ENCODE peak calls at places on chromosomes 11 and 22, in nine cellular contexts. O is mesendoderm; N is neural progenitor cell; T is neuronal stem cell; U is endothelial cell of umbilical vein; Q is CD4-positive, CD25-positive, alpha-beta regulatory T cell; F is tibial nerve; G is HCT116; J is H7. I is an unnamed sample.

GRCh38 chr11:128157423-128158298 is 429.7 kb downstream of the ETS1 start:
- DNase-seq in O (peak), N (peak), T (peak), U (peak), Q (peak), F (no peak), G (peak), J (peak), I (peak)

GRCh38 chr11:3037041-3037944 is 19.9 kb downstream of the CARS1 start:
- DNase-seq in O (peak), N (peak), T (peak), U (peak), Q (peak), F (peak), G (peak), J (peak), I (peak)

GRCh38 chr11:36455658-36456111 is 54.4 kb downstream of the TRAF6 start:
- DNase-seq in O (peak), N (peak), T (peak), U (peak), Q (no peak), F (peak), G (no peak), J (peak), I (peak)

GRCh38 chr11:120805960-120806555 is 217.8 kb upstream of the TBCEL start:
- DNase-seq in O (no peak), N (no peak), T (no peak), U (no peak), Q (no peak), F (no peak), G (no peak), J (no peak), I (no peak)

GRCh38 chr11:129192150-129192549 is at the start of gene ARHGAP32:
- DNase-seq in O (peak), N (no peak), T (no peak), U (no peak), Q (no peak), F (no peak), G (no peak), J (no peak), I (peak)

GRCh38 chr22:19879651-19879995 is 24.9 kb upstream of the GNB1L start:
- DNase-seq in O (no peak), N (no peak), T (no peak), U (no peak), Q (no peak), F (peak), G (no peak), J (peak), I (peak)

GRCh38 chr22:17398159-17398558 is 28.9 kb downstream of the CECR2 start:
- DNase-seq in O (no peak), N (no peak), T (no peak), U (no peak), Q (no peak), F (no peak), G (no peak), J (no peak), I (no peak)

GRCh38 chr11:76654310-76654851 is 16.2 kb downstream of the LRRC32 start:
- DNase-seq in O (peak), N (no peak), T (no peak), U (no peak), Q (no peak), F (peak), G (no peak), J (no peak), I (peak)

GRCh38 chr11:4074266-4074665 is 20.3 kb upstream of the RRM1 start:
- DNase-seq in O (no peak), N (no peak), T (no peak), U (no peak), Q (no peak), F (no peak), G (no peak), J (no peak), I (peak)

GRCh38 chr11:57358543-57358961 is 20.4 kb downstream of the P2RX3 start:
- DNase-seq in O (no peak), N (no peak), T (no peak), U (no peak), Q (no peak), F (no peak), G (no peak), J (no peak), I (no peak)

GRCh38 chr11:61384271-61385242 is 7.8 kb upstream of the TMEM216 start:
- DNase-seq in O (peak), N (peak), T (no peak), U (peak), Q (no peak), F (no peak), G (no peak), J (peak), I (peak)

GRCh38 chr11:120182790-120183491 is 27.9 kb upstream of the OAF start:
- DNase-seq in O (peak), N (no peak), T (no peak), U (no peak), Q (no peak), F (no peak), G (no peak), J (peak), I (peak)

GRCh38 chr11:6251120-6251733 is 8.4 kb upstream of the CCKBR start:
- DNase-seq in O (peak), N (peak), T (peak), U (peak), Q (peak), F (peak), G (peak), J (peak), I (peak)

GRCh38 chr11:72975778-72976520 is 161.7 kb downstream of the ATG16L2 start:
- DNase-seq in O (no peak), N (no peak), T (no peak), U (no peak), Q (no peak), F (no peak), G (no peak), J (no peak), I (no peak)

GRCh38 chr11:117822031-117822521 is 2.5 kb downstream of the FXYD2 start:
- DNase-seq in O (peak), N (peak), T (no peak), U (no peak), Q (no peak), F (no peak), G (no peak), J (peak), I (peak)

GRCh38 chr11:19962795-19963163 is 197.5 kb downstream of the DBX1 start:
- DNase-seq in O (no peak), N (no peak), T (no peak), U (no peak), Q (no peak), F (no peak), G (no peak), J (no peak), I (no peak)

GRCh38 chr11:130315354-130315970 is 745 bp upstream of the ZBTB44 start:
- DNase-seq in O (peak), N (peak), T (no peak), U (no peak), Q (peak), F (no peak), G (no peak), J (peak), I (peak)

GRCh38 chr11:94835571-94835970 is 67.4 kb downstream of the AMOTL1 start:
- DNase-seq in O (no peak), N (no peak), T (no peak), U (peak), Q (no peak), F (no peak), G (no peak), J (no peak), I (no peak)

GRCh38 chr11:60265373-60266214 is 14.9 kb upstream of the MS4A4A start:
- DNase-seq in O (peak), N (peak), T (peak), U (peak), Q (no peak), F (no peak), G (peak), J (peak), I (no peak)

GRCh38 chr22:22164541-22165272 is 79.9 kb upstream of the VPREB1 start:
- DNase-seq in O (peak), N (peak), T (no peak), U (no peak), Q (no peak), F (no peak), G (no peak), J (peak), I (no peak)

GRCh38 chr11:36454991-36455611 is 55.0 kb downstream of the TRAF6 start:
- DNase-seq in O (no peak), N (peak), T (peak), U (no peak), Q (no peak), F (no peak), G (no peak), J (peak), I (peak)

GRCh38 chr11:8267831-8268529 is 4.3 kb upstream of the LMO1 start:
- DNase-seq in O (no peak), N (peak), T (no peak), U (no peak), Q (no peak), F (no peak), G (no peak), J (peak), I (peak)

GRCh38 chr22:32475428-32476010 is 908 bp downstream of the FBXO7 start:
- DNase-seq in O (peak), N (peak), T (peak), U (peak), Q (no peak), F (no peak), G (peak), J (peak), I (peak)

GRCh38 chr22:35409783-35410662 is 10.1 kb downstream of the MCM5 start:
- DNase-seq in O (no peak), N (no peak), T (no peak), U (no peak), Q (no peak), F (no peak), G (no peak), J (no peak), I (no peak)

GRCh38 chr11:116502641-116503061 is 270.1 kb downstream of the BUD13 start:
- DNase-seq in O (no peak), N (no peak), T (no peak), U (no peak), Q (no peak), F (no peak), G (no peak), J (no peak), I (no peak)

GRCh38 chr22:39353346-39353745 is 3.6 kb downstream of the SYNGR1 start:
- DNase-seq in O (no peak), N (no peak), T (no peak), U (no peak), Q (no peak), F (no peak), G (no peak), J (no peak), I (no peak)

GRCh38 chr11:119361056-119361787 is 14.7 kb upstream of the MFRP start:
- DNase-seq in O (peak), N (peak), T (peak), U (no peak), Q (no peak), F (no peak), G (peak), J (peak), I (peak)

GRCh38 chr22:37752189-37753061 is 55.3 kb upstream of the GCAT start:
- DNase-seq in O (peak), N (peak), T (peak), U (peak), Q (no peak), F (peak), G (peak), J (no peak), I (peak)

GRCh38 chr22:50520826-50521453 is 4.5 kb downstream of the SCO2 start:
- DNase-seq in O (no peak), N (no peak), T (no peak), U (no peak), Q (no peak), F (no peak), G (no peak), J (peak), I (no peak)

GRCh38 chr22:50522806-50523438 is 2.5 kb downstream of the SCO2 start:
- DNase-seq in O (no peak), N (no peak), T (no peak), U (no peak), Q (no peak), F (no peak), G (no peak), J (no peak), I (no peak)

GRCh38 chr22:50523458-50523805 is 2.0 kb downstream of the SCO2 start:
- DNase-seq in O (no peak), N (no peak), T (no peak), U (no peak), Q (no peak), F (no peak), G (no peak), J (no peak), I (no peak)

GRCh38 chr22:50522208-50522805 is 3.1 kb downstream of the SCO2 start:
- DNase-seq in O (no peak), N (no peak), T (no peak), U (no peak), Q (no peak), F (no peak), G (no peak), J (no peak), I (no peak)

GRCh38 chr22:50521710-50522109 is 3.7 kb downstream of the SCO2 start:
- DNase-seq in O (no peak), N (no peak), T (no peak), U (no peak), Q (no peak), F (no peak), G (no peak), J (no peak), I (no peak)
- H3K4me3 ChIP-seq in O (no peak), N (no peak), T (no peak), U (no peak), Q (no peak), F (no peak), G (no peak), J (no peak), I (no peak)

DNA sequence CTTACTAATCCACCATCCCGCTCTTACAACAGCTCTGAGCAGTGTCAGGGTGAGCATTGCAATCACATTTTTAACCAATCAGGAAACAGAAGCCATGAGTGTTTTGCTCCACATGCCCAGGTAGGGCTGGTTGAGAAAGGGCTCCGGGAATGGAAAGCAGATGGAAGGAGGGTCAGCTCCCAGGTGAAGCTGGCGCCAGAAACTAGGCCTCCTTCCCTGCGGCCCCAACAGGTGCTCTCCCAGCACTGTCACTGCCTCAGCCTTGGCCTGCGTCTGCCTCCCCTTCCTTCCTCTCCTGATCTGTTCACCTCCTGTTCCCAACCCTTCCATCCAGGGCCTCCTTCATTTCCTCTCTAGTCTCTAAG is 4.6 kb upstream of the VSIG10L2 start:
- DNase-seq in O (no peak), N (no peak), T (no peak), U (no peak), Q (no peak), F (no peak), G (no peak), J (no peak), I (no peak)
- H3K4me3 ChIP-seq in O (no peak), N (no peak), T (no peak), U (no peak), Q (no peak), F (no peak), G (no peak), J (no peak), I (no peak)

GRCh38 chr22:46079093-46079860 is 71.0 kb upstream of the PPARA start:
- DNase-seq in O (no peak), N (no peak), T (no peak), U (no peak), Q (no peak), F (peak), G (no peak), J (no peak), I (no peak)

GRCh38 chr22:46078241-46079092 is 71.9 kb upstream of the PPARA start:
- DNase-seq in O (no peak), N (no peak), T (no peak), U (no peak), Q (no peak), F (peak), G (no peak), J (peak), I (no peak)

GRCh38 chr22:46075764-46076531 is 74.4 kb upstream of the PPARA start:
- DNase-seq in O (no peak), N (no peak), T (no peak), U (no peak), Q (no peak), F (peak), G (no peak), J (no peak), I (no peak)

GRCh38 chr22:46076651-46077339 is 73.5 kb upstream of the PPARA start:
- DNase-seq in O (no peak), N (no peak), T (no peak), U (no peak), Q (no peak), F (peak), G (no peak), J (no peak), I (no peak)

DNA sequence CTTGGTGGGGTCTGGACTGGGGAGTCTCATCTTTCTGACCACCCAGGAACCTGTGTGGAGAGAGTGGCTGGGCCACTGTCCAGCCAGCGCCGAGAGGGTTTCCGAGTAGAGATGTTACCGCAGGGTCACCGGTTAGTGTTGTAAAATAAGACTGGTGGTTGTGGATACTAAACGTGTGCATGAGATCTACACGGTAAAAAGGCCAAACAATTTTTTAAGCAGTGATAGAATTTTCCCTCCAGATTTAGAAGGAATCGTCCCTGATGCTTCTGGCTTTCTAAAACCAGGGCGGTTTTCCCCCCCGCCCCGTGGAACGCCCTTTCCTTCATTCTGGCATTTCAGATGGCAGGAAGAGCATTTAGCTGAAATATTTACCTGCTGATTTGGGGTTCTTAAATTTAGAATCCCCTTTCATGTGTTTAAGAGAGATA is 72.6 kb upstream of the PPARA start:
- DNase-seq in O (no peak), N (no peak), T (no peak), U (no peak), Q (no peak), F (peak), G (no peak), J (no peak), I (no peak)
- H3K4me3 ChIP-seq in O (no peak), N (no peak), T (no peak), U (no peak), Q (no peak), F (peak), G (peak), J (no peak), I (no peak)

DNA sequence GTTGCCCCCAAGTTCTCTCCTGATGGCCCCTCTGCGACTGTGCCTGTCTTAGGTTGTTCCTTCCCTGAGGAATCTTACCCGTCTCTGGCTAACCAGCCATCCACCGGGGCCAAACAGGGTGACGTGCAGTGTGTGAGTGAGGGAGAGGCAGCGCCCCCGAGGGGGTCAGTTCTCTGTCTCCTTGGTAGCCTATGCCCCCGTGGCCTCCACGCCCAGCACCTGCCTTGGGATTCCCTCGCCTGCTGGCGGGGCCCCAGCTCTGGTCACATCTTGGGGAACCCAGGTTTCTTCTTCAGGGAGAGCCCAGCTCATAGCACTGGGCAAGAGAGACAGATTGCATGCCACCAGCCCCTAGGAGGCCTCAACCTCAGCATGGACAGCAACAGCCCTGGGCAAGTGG is 5.8 kb downstream of the NXF1 start:
- DNase-seq in O (no peak), N (no peak), T (no peak), U (no peak), Q (no peak), F (no peak), G (no peak), J (no peak), I (no peak)
- H3K4me3 ChIP-seq in O (no peak), N (no peak), T (no peak), U (no peak), Q (no peak), F (no peak), G (no peak), J (no peak), I (no peak)

GRCh38 chr22:28977050-28977449 is 84.6 kb downstream of the C22orf31 start:
- DNase-seq in O (peak), N (peak), T (no peak), U (no peak), Q (no peak), F (no peak), G (no peak), J (peak), I (no peak)
- H3K4me3 ChIP-seq in O (no peak), N (no peak), T (no peak), U (no peak), Q (no peak), F (no peak), G (peak), J (no peak), I (no peak)

I was measured in endodermal cell.